ENCODE peak calls at places on chromosomes 3 and 15, in eight cellular contexts. One of them, this sample, is unnamed.

GRCh38 chr3:29475854-29476253 is 195.0 kb downstream of the RBMS3 start:
- DNase-seq in astrocyte of the cerebellum: no peak
- DNase-seq in choroid plexus epithelial cell: no peak
- DNase-seq in NT2/D1: peak; percentile 38
- DNase-seq in SK-N-SH: no peak
- DNase-seq in lower lobe of right lung: no peak
- DNase-seq in ovary: no peak
- DNase-seq in neuronal stem cell: peak; percentile 9
- DNase-seq in this sample: peak; percentile 58

GRCh38 chr3:20039765-20040475 is at the start of gene KAT2B:
- DNase-seq in neuronal stem cell: peak; percentile 79
- DNase-seq in choroid plexus epithelial cell: peak; percentile 53
- DNase-seq in NT2/D1: peak; percentile 44
- DNase-seq in lower lobe of right lung: peak; percentile 88
- DNase-seq in astrocyte of the cerebellum: no peak
- DNase-seq in ovary: peak; percentile 89
- DNase-seq in SK-N-SH: peak; percentile 92
- DNase-seq in this sample: peak; percentile 80

GRCh38 chr15:62469874-62470688 is 305.0 kb upstream of the C2CD4B start:
- DNase-seq in SK-N-SH: no peak
- DNase-seq in NT2/D1: no peak
- DNase-seq in choroid plexus epithelial cell: peak; percentile 36
- DNase-seq in astrocyte of the cerebellum: peak; percentile 95
- DNase-seq in lower lobe of right lung: no peak
- DNase-seq in ovary: no peak
- DNase-seq in neuronal stem cell: no peak
- DNase-seq in this sample: peak; percentile 56

GRCh38 chr3:157351981-157352380 is 84.7 kb upstream of the PTX3 start:
- DNase-seq in neuronal stem cell: no peak
- DNase-seq in NT2/D1: no peak
- DNase-seq in SK-N-SH: no peak
- DNase-seq in choroid plexus epithelial cell: no peak
- DNase-seq in ovary: no peak
- DNase-seq in lower lobe of right lung: no peak
- DNase-seq in astrocyte of the cerebellum: no peak
- DNase-seq in this sample: no peak

GRCh38 chr3:78569820-78570219 is 1198.0 kb downstream of the ROBO1 start:
- DNase-seq in ovary: no peak
- DNase-seq in SK-N-SH: no peak
- DNase-seq in astrocyte of the cerebellum: no peak
- DNase-seq in lower lobe of right lung: no peak
- DNase-seq in NT2/D1: no peak
- DNase-seq in neuronal stem cell: no peak
- DNase-seq in choroid plexus epithelial cell: no peak
- DNase-seq in this sample: no peak

GRCh38 chr3:18751514-18751913 is 326.4 kb upstream of the SATB1 start:
- DNase-seq in astrocyte of the cerebellum: no peak
- DNase-seq in lower lobe of right lung: no peak
- DNase-seq in NT2/D1: no peak
- DNase-seq in SK-N-SH: no peak
- DNase-seq in neuronal stem cell: no peak
- DNase-seq in ovary: no peak
- DNase-seq in choroid plexus epithelial cell: no peak
- DNase-seq in this sample: no peak

GRCh38 chr3:14767245-14767593 is 51.5 kb upstream of the FGD5 start:
- DNase-seq in lower lobe of right lung: no peak
- DNase-seq in SK-N-SH: peak; percentile 9
- DNase-seq in ovary: no peak
- DNase-seq in neuronal stem cell: no peak
- DNase-seq in astrocyte of the cerebellum: no peak
- DNase-seq in NT2/D1: no peak
- DNase-seq in choroid plexus epithelial cell: no peak
- DNase-seq in this sample: no peak

GRCh38 chr3:183098538-183099025 is 714 bp downstream of the MCCC1 start:
- DNase-seq in choroid plexus epithelial cell: no peak
- DNase-seq in SK-N-SH: no peak
- DNase-seq in NT2/D1: no peak
- DNase-seq in neuronal stem cell: no peak
- DNase-seq in ovary: no peak
- DNase-seq in astrocyte of the cerebellum: no peak
- DNase-seq in lower lobe of right lung: no peak
- DNase-seq in this sample: no peak

DNA sequence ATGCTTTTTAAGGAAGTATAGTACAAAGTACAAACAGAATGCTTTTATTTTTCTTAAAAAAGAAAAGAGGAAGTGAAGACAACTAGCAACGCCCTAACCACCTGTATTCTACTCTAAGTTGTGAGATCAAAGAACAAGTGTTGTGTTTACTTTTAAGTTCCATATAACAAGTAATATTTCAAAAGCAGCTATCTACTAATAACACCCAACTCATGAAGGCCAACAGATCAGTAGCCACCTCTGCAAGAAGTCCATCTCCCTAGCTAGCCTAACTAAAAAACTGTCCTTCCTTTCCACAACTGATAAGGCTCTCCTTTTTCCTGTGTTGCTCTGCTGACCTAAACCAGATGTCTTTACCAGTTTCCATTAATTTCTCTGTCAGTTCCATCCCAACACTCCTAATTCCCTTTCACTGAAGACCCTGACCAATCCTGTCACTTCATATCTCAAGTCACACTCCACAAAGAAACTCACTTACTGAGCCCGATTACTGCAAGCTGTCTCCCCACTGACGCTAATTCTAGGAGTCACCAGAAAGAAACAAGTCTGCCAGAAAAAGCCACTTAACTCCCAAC is 26.9 kb downstream of the PHC3 start:
- DNase-seq in SK-N-SH: peak; percentile 38
- DNase-seq in ovary: no peak
- DNase-seq in neuronal stem cell: no peak
- DNase-seq in astrocyte of the cerebellum: no peak
- DNase-seq in choroid plexus epithelial cell: no peak
- DNase-seq in NT2/D1: no peak
- DNase-seq in lower lobe of right lung: no peak
- DNase-seq in this sample: no peak
- H3K4me3 ChIP-seq in SK-N-SH: no peak overlapping the region
- H3K4me3 ChIP-seq in ovary: no peak overlapping the region
- H3K4me3 ChIP-seq in neuronal stem cell: no peak overlapping the region
- H3K4me3 ChIP-seq in astrocyte of the cerebellum: no peak overlapping the region
- H3K4me3 ChIP-seq in choroid plexus epithelial cell: no peak overlapping the region
- H3K4me3 ChIP-seq in NT2/D1: no peak overlapping the region
- H3K4me3 ChIP-seq in lower lobe of right lung: no peak overlapping the region
- H3K4me3 ChIP-seq in this sample: no peak overlapping the region

DNA sequence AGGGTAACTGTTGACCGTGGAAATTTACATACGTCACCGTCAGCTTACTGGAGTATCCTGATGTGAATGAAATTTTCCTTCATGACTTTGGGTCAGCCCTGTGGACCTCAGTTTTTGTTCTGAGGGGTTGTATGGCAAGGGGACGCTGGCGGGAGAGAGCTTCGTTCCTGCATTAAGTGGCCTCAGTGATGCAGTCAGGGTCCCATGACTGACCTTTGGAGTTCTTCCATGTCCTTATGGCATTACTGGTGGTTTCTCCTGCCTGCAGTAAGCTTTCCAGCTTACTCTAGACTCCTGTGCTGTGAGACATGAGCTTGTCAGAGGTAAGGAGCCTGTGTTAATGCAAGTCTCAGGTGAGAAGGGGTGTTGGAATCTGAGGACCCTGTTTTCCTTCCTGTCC is 1.8 kb downstream of the CD276 start:
- DNase-seq in NT2/D1: no peak
- DNase-seq in SK-N-SH: no peak
- DNase-seq in astrocyte of the cerebellum: no peak
- DNase-seq in choroid plexus epithelial cell: peak; percentile 19
- DNase-seq in neuronal stem cell: no peak
- DNase-seq in lower lobe of right lung: no peak
- DNase-seq in ovary: no peak
- DNase-seq in this sample: no peak
- H3K4me3 ChIP-seq in NT2/D1: no peak overlapping the region
- H3K4me3 ChIP-seq in SK-N-SH: peak overlapping the region; percentile 82
- H3K4me3 ChIP-seq in astrocyte of the cerebellum: peak overlapping the region; percentile 84
- H3K4me3 ChIP-seq in choroid plexus epithelial cell: peak overlapping the region; percentile 78
- H3K4me3 ChIP-seq in neuronal stem cell: peak overlapping the region; percentile 97
- H3K4me3 ChIP-seq in lower lobe of right lung: peak overlapping the region; percentile 34
- H3K4me3 ChIP-seq in ovary: peak overlapping the region; percentile 73
- H3K4me3 ChIP-seq in this sample: peak overlapping the region; percentile 94

DNA sequence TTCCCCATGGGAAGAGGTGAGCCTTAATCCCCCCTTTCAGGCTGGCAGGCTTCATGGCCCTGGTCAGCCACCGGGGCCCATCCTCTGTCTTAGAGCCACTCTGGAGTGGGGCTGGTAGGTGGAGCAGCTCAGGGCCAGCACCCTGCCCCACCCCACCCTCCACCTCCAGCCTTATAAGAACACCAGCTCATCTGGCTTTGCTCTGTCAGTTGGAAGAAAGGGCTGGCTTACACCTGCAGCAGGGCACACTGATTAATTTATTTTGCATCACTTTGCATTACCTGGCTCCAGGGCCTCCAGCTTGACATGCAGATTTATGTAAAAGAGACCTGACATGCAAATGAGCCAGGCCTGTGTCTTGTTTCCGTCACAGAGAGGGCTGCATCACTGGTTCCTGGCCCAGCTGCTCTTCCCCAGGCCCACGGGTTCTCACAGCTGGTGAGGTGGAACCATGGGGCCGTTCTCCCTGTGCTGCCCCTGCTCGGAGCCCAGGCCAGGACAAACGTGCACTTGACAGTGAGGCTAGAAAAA is 44.4 kb upstream of the MAGEF1 start:
- DNase-seq in astrocyte of the cerebellum: no peak
- DNase-seq in choroid plexus epithelial cell: no peak
- DNase-seq in neuronal stem cell: no peak
- DNase-seq in ovary: no peak
- DNase-seq in NT2/D1: no peak
- DNase-seq in SK-N-SH: no peak
- DNase-seq in lower lobe of right lung: no peak
- DNase-seq in this sample: no peak
- H3K4me3 ChIP-seq in astrocyte of the cerebellum: no peak overlapping the region
- H3K4me3 ChIP-seq in choroid plexus epithelial cell: no peak overlapping the region
- H3K4me3 ChIP-seq in neuronal stem cell: no peak overlapping the region
- H3K4me3 ChIP-seq in ovary: no peak overlapping the region
- H3K4me3 ChIP-seq in NT2/D1: no peak overlapping the region
- H3K4me3 ChIP-seq in SK-N-SH: no peak overlapping the region
- H3K4me3 ChIP-seq in lower lobe of right lung: no peak overlapping the region
- H3K4me3 ChIP-seq in this sample: no peak overlapping the region

DNA sequence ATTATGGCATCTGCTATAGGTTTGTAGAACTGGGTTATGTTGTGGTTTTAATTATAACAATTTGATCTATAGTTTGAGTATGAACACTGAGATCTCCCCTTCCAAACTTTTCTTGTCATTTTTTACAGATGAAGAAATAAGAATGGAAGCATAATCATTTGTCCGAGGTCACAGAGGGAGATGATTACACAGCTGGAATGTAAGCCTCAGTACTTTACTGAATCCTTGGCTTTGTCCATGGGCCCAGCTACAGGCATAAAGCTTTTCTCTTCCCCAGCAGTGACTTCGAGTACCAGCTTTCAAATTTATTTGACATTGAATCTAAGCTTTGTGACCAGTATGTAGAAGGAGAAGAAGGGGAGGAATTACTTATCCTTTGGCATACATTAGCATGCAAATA is 80.8 kb upstream of the DCBLD2 start:
- DNase-seq in lower lobe of right lung: no peak
- DNase-seq in choroid plexus epithelial cell: peak; percentile 48
- DNase-seq in NT2/D1: no peak
- DNase-seq in SK-N-SH: no peak
- DNase-seq in neuronal stem cell: no peak
- DNase-seq in ovary: no peak
- DNase-seq in astrocyte of the cerebellum: no peak
- DNase-seq in this sample: peak; percentile 30
- H3K4me3 ChIP-seq in lower lobe of right lung: no peak overlapping the region
- H3K4me3 ChIP-seq in choroid plexus epithelial cell: no peak overlapping the region
- H3K4me3 ChIP-seq in NT2/D1: no peak overlapping the region
- H3K4me3 ChIP-seq in SK-N-SH: peak overlapping the region; percentile 60
- H3K4me3 ChIP-seq in neuronal stem cell: no peak overlapping the region
- H3K4me3 ChIP-seq in ovary: no peak overlapping the region
- H3K4me3 ChIP-seq in astrocyte of the cerebellum: peak overlapping the region; percentile 33
- H3K4me3 ChIP-seq in this sample: no peak overlapping the region

DNA sequence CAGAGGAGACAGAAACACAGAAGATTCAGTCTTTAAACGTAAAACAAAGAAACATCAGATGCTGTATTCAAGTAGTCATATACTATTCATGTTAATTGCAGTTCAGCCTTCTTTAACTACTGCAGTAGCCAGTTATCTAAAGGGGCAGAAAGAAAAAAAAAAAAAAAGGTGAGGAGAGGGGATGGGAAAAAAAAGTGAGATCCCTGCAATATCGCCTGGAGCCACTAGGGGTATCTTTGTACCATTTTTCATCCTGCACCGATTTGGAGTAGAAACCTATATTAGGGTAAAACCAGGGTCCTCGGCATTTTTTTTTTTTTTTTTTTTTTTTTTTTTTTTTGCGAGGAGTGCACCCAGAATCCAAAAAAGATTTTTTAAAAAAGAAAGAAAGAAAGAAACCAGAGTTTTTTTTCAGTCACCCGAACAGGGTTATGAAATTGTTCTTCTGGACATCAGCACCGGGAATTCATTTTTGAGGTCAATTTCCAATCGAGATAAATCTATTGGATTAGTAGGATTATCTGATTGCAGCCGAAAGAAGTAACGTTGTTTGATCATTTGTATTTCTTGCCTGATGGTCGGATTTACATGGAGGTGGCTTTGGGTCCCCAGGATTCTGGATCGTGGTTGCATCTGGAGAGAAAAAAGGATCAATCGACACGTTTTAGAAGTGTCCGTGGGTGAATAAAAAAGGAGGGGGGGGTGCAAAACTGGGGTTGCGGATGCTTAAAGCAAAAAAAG is 186.7 kb downstream of the NLGN1 start:
- DNase-seq in SK-N-SH: peak; percentile 57
- DNase-seq in choroid plexus epithelial cell: peak; percentile 30
- DNase-seq in ovary: no peak
- DNase-seq in astrocyte of the cerebellum: peak; percentile 29
- DNase-seq in neuronal stem cell: peak; percentile 74
- DNase-seq in lower lobe of right lung: no peak
- DNase-seq in NT2/D1: peak; percentile 56
- DNase-seq in this sample: peak; percentile 64
- H3K4me3 ChIP-seq in SK-N-SH: peak overlapping the region; percentile 94
- H3K4me3 ChIP-seq in choroid plexus epithelial cell: peak overlapping the region; percentile 43
- H3K4me3 ChIP-seq in ovary: peak overlapping the region; percentile 28
- H3K4me3 ChIP-seq in astrocyte of the cerebellum: peak overlapping the region; percentile 63
- H3K4me3 ChIP-seq in neuronal stem cell: peak overlapping the region; percentile 58
- H3K4me3 ChIP-seq in lower lobe of right lung: peak overlapping the region; percentile 43
- H3K4me3 ChIP-seq in NT2/D1: peak overlapping the region; percentile 36
- H3K4me3 ChIP-seq in this sample: peak overlapping the region; percentile 43

DNA sequence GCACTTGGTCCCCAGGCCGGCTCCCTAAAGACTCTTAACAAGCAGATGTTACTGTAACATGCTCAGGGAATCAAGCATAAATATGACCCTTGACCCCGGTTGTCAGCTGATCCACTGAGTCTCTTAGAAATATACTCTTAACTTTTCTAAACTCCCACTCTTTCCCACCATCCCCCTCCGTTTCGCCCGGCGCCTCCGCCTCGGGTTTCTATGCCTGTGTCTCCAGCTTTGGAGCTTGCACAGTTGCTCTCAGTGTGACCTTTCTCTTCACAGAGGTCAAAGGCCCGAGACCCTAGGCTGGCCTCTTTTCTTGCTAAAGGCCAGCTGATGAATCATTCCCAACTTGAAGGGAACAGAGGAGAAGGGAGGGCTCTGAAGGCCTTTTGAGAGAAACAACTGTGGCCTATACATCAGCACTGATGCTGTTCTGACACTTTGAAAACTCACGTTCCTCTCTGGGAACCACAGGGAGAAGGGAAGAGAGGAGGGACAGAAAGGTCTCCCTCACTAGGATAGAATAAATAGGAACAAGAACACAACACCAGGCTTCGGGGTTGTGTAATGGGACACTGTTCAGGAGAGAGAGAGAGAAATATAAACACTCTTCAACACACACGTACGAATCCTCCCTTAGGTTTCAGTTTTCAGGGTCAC is 484.5 kb upstream of the NR2F2 start:
- DNase-seq in choroid plexus epithelial cell: peak; percentile 92
- DNase-seq in lower lobe of right lung: no peak
- DNase-seq in neuronal stem cell: peak; percentile 93
- DNase-seq in astrocyte of the cerebellum: no peak
- DNase-seq in SK-N-SH: no peak
- DNase-seq in NT2/D1: no peak
- DNase-seq in ovary: peak; percentile 80
- DNase-seq in this sample: no peak
- H3K4me3 ChIP-seq in choroid plexus epithelial cell: no peak overlapping the region
- H3K4me3 ChIP-seq in lower lobe of right lung: no peak overlapping the region
- H3K4me3 ChIP-seq in neuronal stem cell: peak overlapping the region; percentile 3
- H3K4me3 ChIP-seq in astrocyte of the cerebellum: no peak overlapping the region
- H3K4me3 ChIP-seq in SK-N-SH: no peak overlapping the region
- H3K4me3 ChIP-seq in NT2/D1: no peak overlapping the region
- H3K4me3 ChIP-seq in ovary: no peak overlapping the region
- H3K4me3 ChIP-seq in this sample: no peak overlapping the region